ENCODE peak calls at places on chromosomes 1 and 21, in eight cellular contexts. Y, S, I, L, K, V, N and Q are unnamed samples.
A peak's percentile ranks its signal among the peaks of the same experiment; 100 is the strongest.

GRCh38 chr1:40270152-40270834 is 12.3 kb downstream of the ZMPSTE24 start:
- DNase-seq in Y (no peak), S (no peak), I (no peak), L (no peak), K (peak; percentile 16), V (no peak), N (no peak), Q (peak; percentile 16)

GRCh38 chr1:234315091-234315541 is 58.1 kb upstream of the COA6 start:
- DNase-seq in Y (no peak), S (peak; percentile 67), I (no peak), L (peak; percentile 60), K (peak; percentile 77), V (no peak), N (no peak), Q (peak; percentile 61)

GRCh38 chr1:39283858-39284257 is 79.4 kb downstream of the MACF1 start:
- DNase-seq in Y (no peak), S (no peak), I (no peak), L (no peak), K (no peak), V (no peak), N (no peak), Q (no peak)

GRCh38 chr1:68093737-68094136 is 43.3 kb upstream of the DIRAS3 start:
- DNase-seq in Y (no peak), S (no peak), I (no peak), L (no peak), K (no peak), V (no peak), N (no peak), Q (peak; percentile 57)

GRCh38 chr1:19811206-19811851 is 3.8 kb downstream of the RNF186 start:
- DNase-seq in Y (peak; percentile 54), S (peak; percentile 57), I (peak; percentile 80), L (no peak), K (peak; percentile 72), V (no peak), N (no peak), Q (peak; percentile 58)

GRCh38 chr1:234619071-234619480 is 9.1 kb upstream of the IRF2BP2 start:
- DNase-seq in Y (no peak), S (no peak), I (no peak), L (no peak), K (peak; percentile 53), V (no peak), N (no peak), Q (peak; percentile 71)

GRCh38 chr1:14980801-14981200 is 172.7 kb upstream of the TMEM51 start:
- DNase-seq in Y (no peak), S (peak; percentile 8), I (no peak), L (no peak), K (peak; percentile 20), V (no peak), N (no peak), Q (peak; percentile 14)

GRCh38 chr1:156385534-156386031 is 16.6 kb downstream of the RHBG start:
- DNase-seq in Y (peak; percentile 30), S (peak; percentile 77), I (peak; percentile 89), L (no peak), K (peak; percentile 81), V (peak; percentile 54), N (no peak), Q (peak; percentile 69)

GRCh38 chr1:2267862-2268261 is 39.7 kb downstream of the SKI start:
- DNase-seq in Y (no peak), S (no peak), I (no peak), L (no peak), K (no peak), V (no peak), N (no peak), Q (no peak)

GRCh38 chr1:58585591-58586151 is 8.6 kb upstream of the TACSTD2 start:
- DNase-seq in Y (peak; percentile 82), S (no peak), I (no peak), L (no peak), K (peak; percentile 58), V (no peak), N (no peak), Q (peak; percentile 66)

GRCh38 chr1:952201-952600 is 6.9 kb downstream of the NOC2L start:
- DNase-seq in Y (no peak), S (no peak), I (no peak), L (no peak), K (no peak), V (no peak), N (no peak), Q (no peak)

GRCh38 chr1:211469938-211470529 is 21.9 kb downstream of the RD3 start:
- DNase-seq in Y (peak; percentile 81), S (peak; percentile 63), I (peak; percentile 94), L (peak; percentile 96), K (peak; percentile 75), V (peak; percentile 76), N (no peak), Q (peak; percentile 71)

GRCh38 chr1:88730995-88731394 is 46.9 kb downstream of the PKN2 start:
- DNase-seq in Y (no peak), S (no peak), I (no peak), L (no peak), K (no peak), V (no peak), N (no peak), Q (no peak)

GRCh38 chr1:158930504-158930903 is 848 bp upstream of the PYHIN1 start:
- DNase-seq in Y (no peak), S (no peak), I (no peak), L (no peak), K (no peak), V (no peak), N (no peak), Q (no peak)

GRCh38 chr1:119721933-119722332 is 10.2 kb downstream of the PHGDH start:
- DNase-seq in Y (no peak), S (no peak), I (no peak), L (no peak), K (no peak), V (no peak), N (no peak), Q (no peak)

GRCh38 chr1:204894606-204895005 is 23.9 kb downstream of the NFASC start:
- DNase-seq in Y (no peak), S (no peak), I (no peak), L (no peak), K (no peak), V (no peak), N (no peak), Q (no peak)

DNA sequence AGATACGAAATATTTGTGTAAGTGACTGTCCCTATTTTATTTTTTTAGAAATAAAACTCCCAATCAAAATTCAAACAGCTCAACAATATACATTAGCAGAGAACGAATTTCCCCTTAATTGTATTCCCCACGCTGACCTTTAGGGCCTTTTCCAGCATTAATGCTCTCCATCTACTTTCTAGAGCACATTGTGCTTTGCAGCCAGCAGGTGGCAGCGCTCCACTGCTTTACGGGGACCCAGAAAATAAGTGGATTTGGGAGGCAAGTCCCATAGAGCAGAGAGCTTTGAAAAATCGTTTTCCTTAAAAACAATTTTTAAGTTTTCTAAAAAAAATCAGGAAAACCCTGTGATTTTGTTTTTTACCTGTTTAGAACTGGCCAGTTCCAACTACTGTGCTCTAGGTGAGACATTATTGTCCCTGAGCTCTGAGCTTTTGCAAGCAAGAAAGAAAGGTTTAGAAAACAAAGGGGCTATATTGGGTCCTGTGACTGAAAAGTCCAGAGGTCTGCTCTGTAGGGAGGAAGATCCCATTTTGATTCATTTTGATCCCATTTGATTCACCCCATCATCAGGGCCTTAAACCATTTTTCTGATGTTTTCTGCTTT is 144.4 kb upstream of the ZNF644 start:
- DNase-seq in Y (peak; percentile 49), S (peak; percentile 62), I (peak; percentile 89), L (peak; percentile 81), K (peak; percentile 70), V (peak; percentile 19), N (no peak), Q (peak; percentile 67)
- TF ChIP-seq CTCF in Y (peak; percentile 70), S (peak; percentile 75), I (peak; percentile 97), L (peak; percentile 65), K (peak; percentile 87), V (peak; percentile 86), N (peak; percentile 76), Q (peak; percentile 89)

GRCh38 chr1:155294520-155295182 is 6.6 kb downstream of the PKLR start:
- DNase-seq in Y (no peak), S (no peak), I (peak; percentile 66), L (no peak), K (no peak), V (no peak), N (no peak), Q (no peak)
- H3K4me3 ChIP-seq in Y (no peak overlapping the region), S (no peak overlapping the region), I (peak overlapping the region; percentile 97), L (peak overlapping the region; percentile 27), K (peak overlapping the region; percentile 1), V (no peak overlapping the region), N (no peak overlapping the region), Q (no peak overlapping the region)

GRCh38 chr1:167054531-167054930 is 35.6 kb downstream of the GPA33 start:
- DNase-seq in Y (no peak), S (no peak), I (no peak), L (no peak), K (no peak), V (no peak), N (no peak), Q (no peak)

GRCh38 chr1:167056529-167057296 is 33.5 kb downstream of the GPA33 start:
- DNase-seq in Y (no peak), S (no peak), I (peak; percentile 56), L (peak; percentile 17), K (no peak), V (no peak), N (no peak), Q (no peak)

GRCh38 chr1:167054946-167055630 is 35.1 kb downstream of the GPA33 start:
- DNase-seq in Y (no peak), S (no peak), I (no peak), L (peak; percentile 88), K (no peak), V (no peak), N (no peak), Q (no peak)

GRCh38 chr1:167051907-167052306 is 38.3 kb downstream of the GPA33 start:
- DNase-seq in Y (no peak), S (no peak), I (no peak), L (peak; percentile 10), K (no peak), V (no peak), N (no peak), Q (no peak)

GRCh38 chr1:167052389-167052788 is 37.8 kb downstream of the GPA33 start:
- DNase-seq in Y (no peak), S (no peak), I (peak; percentile 84), L (peak; percentile 89), K (no peak), V (no peak), N (no peak), Q (no peak)
- TF ChIP-seq CTCF in Y (peak; percentile 22), S (peak; percentile 39), I (peak; percentile 85), L (peak; percentile 41), K (peak; percentile 45), V (peak; percentile 38), N (peak; percentile 45), Q (peak; percentile 47)

GRCh38 chr21:33245289-33245918 is 15.7 kb downstream of the IFNAR2 start:
- DNase-seq in Y (no peak), S (no peak), I (no peak), L (no peak), K (no peak), V (no peak), N (no peak), Q (no peak)

GRCh38 chr21:33246506-33246905 is 16.8 kb downstream of the IFNAR2 start:
- DNase-seq in Y (no peak), S (no peak), I (no peak), L (no peak), K (no peak), V (no peak), N (no peak), Q (no peak)

GRCh38 chr21:33244082-33244780 is 14.5 kb downstream of the IFNAR2 start:
- DNase-seq in Y (no peak), S (peak; percentile 73), I (no peak), L (no peak), K (no peak), V (no peak), N (no peak), Q (no peak)

GRCh38 chr21:33246963-33247362 is 17.2 kb downstream of the IFNAR2 start:
- DNase-seq in Y (no peak), S (no peak), I (no peak), L (no peak), K (no peak), V (no peak), N (no peak), Q (no peak)

GRCh38 chr21:33244781-33245105 is 15.0 kb downstream of the IFNAR2 start:
- DNase-seq in Y (no peak), S (peak; percentile 65), I (no peak), L (no peak), K (no peak), V (no peak), N (no peak), Q (no peak)
- H3K4me3 ChIP-seq in Y (no peak overlapping the region), S (no peak overlapping the region), I (no peak overlapping the region), L (no peak overlapping the region), K (no peak overlapping the region), V (no peak overlapping the region), N (no peak overlapping the region), Q (no peak overlapping the region)